ENCODE peak calls at places on chromosomes 6 and 20, in four cellular contexts. Q is adipocyte, O is AG20443, F is cardiac muscle cell. D is an unnamed sample.

GRCh38 chr6:150932976-150933375 is 67.5 kb downstream of the MTHFD1L start:
- DNase-seq in Q (peak), O (peak), F (no peak), D (no peak)

GRCh38 chr20:47610247-47610944 is 108.7 kb downstream of the NCOA3 start:
- DNase-seq in Q (peak), O (peak), F (peak), D (peak)

GRCh38 chr6:128144320-128144719 is 243.5 kb upstream of the THEMIS start:
- DNase-seq in Q (no peak), O (no peak), F (no peak), D (no peak)

GRCh38 chr6:6818078-6818639 is 229.6 kb downstream of the LY86 start:
- DNase-seq in Q (no peak), O (no peak), F (no peak), D (no peak)

GRCh38 chr6:22248513-22249308 is 48.1 kb downstream of the PRL start:
- DNase-seq in Q (peak), O (peak), F (peak), D (peak)

GRCh38 chr6:121105461-121105860 is 228.8 kb downstream of the TBC1D32 start:
- DNase-seq in Q (no peak), O (no peak), F (no peak), D (no peak)

GRCh38 chr6:113596907-113597583 is 260.1 kb upstream of the MARCKS start:
- DNase-seq in Q (peak), O (peak), F (peak), D (peak)

GRCh38 chr20:61263938-61264337 is 11.9 kb downstream of the CDH4 start:
- DNase-seq in Q (no peak), O (no peak), F (no peak), D (no peak)

GRCh38 chr6:45327956-45328522 is at the start of gene RUNX2:
- DNase-seq in Q (peak), O (peak), F (peak), D (no peak)

GRCh38 chr6:37242429-37243052 is 15.0 kb upstream of the TBC1D22B start:
- DNase-seq in Q (peak), O (peak), F (peak), D (peak)

GRCh38 chr6:43129434-43130194 is 41.5 kb upstream of the SRF start:
- DNase-seq in Q (peak), O (peak), F (peak), D (no peak)

GRCh38 chr6:112049051-112049799 is 4.7 kb upstream of the CCN6 start:
- DNase-seq in Q (peak), O (no peak), F (no peak), D (no peak)

GRCh38 chr6:2971420-2972218 is at the start of gene SERPINB6:
- DNase-seq in Q (peak), O (peak), F (peak), D (no peak)

GRCh38 chr20:56706867-56707360 is 77.8 kb downstream of the TFAP2C start:
- DNase-seq in Q (no peak), O (no peak), F (peak), D (no peak)

GRCh38 chr6:5159162-5159561 is 74.0 kb downstream of the PPP1R3G start:
- DNase-seq in Q (no peak), O (no peak), F (no peak), D (peak)

GRCh38 chr20:31719644-31720485 is 2.8 kb downstream of the BCL2L1 start:
- DNase-seq in Q (peak), O (peak), F (no peak), D (peak)

GRCh38 chr6:35185302-35185681 is 28.5 kb upstream of the SCUBE3 start:
- DNase-seq in Q (peak), O (peak), F (peak), D (peak)

GRCh38 chr20:50369225-50370035 is 140.8 kb upstream of the PTPN1 start:
- DNase-seq in Q (no peak), O (no peak), F (no peak), D (peak)

GRCh38 chr20:63215101-63216040 is 560 bp downstream of the YTHDF1 start:
- DNase-seq in Q (peak), O (peak), F (peak), D (peak)

GRCh38 chr20:4112490-4113420 is 97.4 kb upstream of the RNF24 start:
- DNase-seq in Q (no peak), O (no peak), F (peak), D (peak)

GRCh38 chr6:31899882-31900722 is 1.8 kb downstream of the ZBTB12 start:
- DNase-seq in Q (no peak), O (no peak), F (no peak), D (no peak)

GRCh38 chr6:87151471-87151785 is 3.9 kb upstream of the ZNF292 start:
- DNase-seq in Q (no peak), O (no peak), F (no peak), D (no peak)

GRCh38 chr6:42451146-42451594 is 556 bp downstream of the TRERF1 start:
- DNase-seq in Q (peak), O (no peak), F (no peak), D (no peak)

GRCh38 chr6:33082702-33083101 is 6.9 kb downstream of the HLA-DPB1 start:
- DNase-seq in Q (peak), O (peak), F (peak), D (no peak)

GRCh38 chr6:70735513-70735912 is 67.8 kb downstream of the SMAP1 start:
- DNase-seq in Q (no peak), O (no peak), F (no peak), D (no peak)

GRCh38 chr6:37319856-37320255 is 33.9 kb upstream of the RNF8 start:
- DNase-seq in Q (peak), O (peak), F (no peak), D (no peak)

GRCh38 chr6:16163535-16164300 is 34.8 kb downstream of the MYLIP start:
- DNase-seq in Q (no peak), O (no peak), F (peak), D (no peak)

GRCh38 chr20:16349518-16350295 is 223.5 kb downstream of the KIF16B start:
- DNase-seq in Q (no peak), O (peak), F (peak), D (no peak)

GRCh38 chr20:41119593-41120561 is 17.5 kb upstream of the PLCG1 start:
- DNase-seq in Q (no peak), O (no peak), F (no peak), D (no peak)

GRCh38 chr6:140078552-140079126 is 704.2 kb upstream of the CITED2 start:
- DNase-seq in Q (peak), O (peak), F (peak), D (peak)

GRCh38 chr6:53119349-53119748 is 29.3 kb downstream of the GCM1 start:
- DNase-seq in Q (peak), O (peak), F (no peak), D (no peak)

GRCh38 chr6:35970181-35970580 is 49.3 kb upstream of the SRPK1 start:
- DNase-seq in Q (peak), O (peak), F (peak), D (peak)

GRCh38 chr6:141552463-141552862 is 580.3 kb upstream of the GJE1 start:
- DNase-seq in Q (peak), O (no peak), F (peak), D (peak)

GRCh38 chr6:14922306-14922705 is 323.6 kb upstream of the JARID2 start:
- DNase-seq in Q (no peak), O (peak), F (no peak), D (no peak)

GRCh38 chr6:156638581-156638980 is 138.6 kb upstream of the ARID1B start:
- DNase-seq in Q (no peak), O (no peak), F (no peak), D (no peak)

GRCh38 chr6:52115891-52116604 is 28.6 kb upstream of the PKHD1 start:
- DNase-seq in Q (no peak), O (no peak), F (no peak), D (no peak)

GRCh38 chr6:169785566-169785965 is 34.1 kb downstream of the ERMARD start:
- DNase-seq in Q (no peak), O (no peak), F (no peak), D (no peak)

D was measured in PC-9.